ENCODE peak calls at places on chromosome 18, in six cellular contexts. N is stomach, J is BE2C, F is upper lobe of right lung, E is ovary, U is SK-N-SH. T is an unnamed sample.

GRCh38 chr18:48020337-48021250 is 90.1 kb upstream of the SMAD2 start:
- DNase-seq in N (no peak), J (no peak), F (no peak), E (no peak), U (no peak), T (no peak)

GRCh38 chr18:79876497-79876896 is 75.0 kb downstream of the SLC66A2 start:
- DNase-seq in N (no peak), J (no peak), F (peak; percentile 48), E (no peak), U (peak; percentile 22), T (no peak)

GRCh38 chr18:44521673-44522032 is 159.0 kb upstream of the SETBP1 start:
- DNase-seq in N (no peak), J (no peak), F (no peak), E (no peak), U (no peak), T (no peak)

GRCh38 chr18:78410094-78410786 is 569.4 kb upstream of the SALL3 start:
- DNase-seq in N (no peak), J (no peak), F (no peak), E (no peak), U (no peak), T (peak; percentile 47)

GRCh38 chr18:29041976-29042375 is 865.0 kb upstream of the CDH2 start:
- DNase-seq in N (no peak), J (no peak), F (no peak), E (no peak), U (no peak), T (no peak)

GRCh38 chr18:44627245-44627644 is 53.4 kb upstream of the SETBP1 start:
- DNase-seq in N (no peak), J (no peak), F (no peak), E (no peak), U (no peak), T (no peak)

GRCh38 chr18:8507361-8507760 is 101.9 kb upstream of the RAB12 start:
- DNase-seq in N (no peak), J (no peak), F (no peak), E (no peak), U (peak; percentile 31), T (no peak)

GRCh38 chr18:40365526-40365925 is 1589.5 kb upstream of the PIK3C3 start:
- DNase-seq in N (no peak), J (no peak), F (no peak), E (no peak), U (no peak), T (no peak)

GRCh38 chr18:68263481-68263880 is 451.4 kb downstream of the TMX3 start:
- DNase-seq in N (no peak), J (no peak), F (no peak), E (no peak), U (no peak), T (no peak)

GRCh38 chr18:55513199-55513598 is 74.8 kb downstream of the TCF4 start:
- DNase-seq in N (no peak), J (no peak), F (no peak), E (no peak), U (no peak), T (no peak)

GRCh38 chr18:35463837-35464236 is 33.9 kb downstream of the INO80C start:
- DNase-seq in N (no peak), J (no peak), F (no peak), E (no peak), U (no peak), T (no peak)

GRCh38 chr18:22557160-22557941 is 139.6 kb upstream of the CTAGE1 start:
- DNase-seq in N (no peak), J (no peak), F (no peak), E (no peak), U (no peak), T (no peak)

GRCh38 chr18:57748770-57749603 is 54.1 kb downstream of the ATP8B1 start:
- DNase-seq in N (peak; percentile 42), J (no peak), F (no peak), E (no peak), U (no peak), T (peak; percentile 71)
- H3K4me1 ChIP-seq in N (peaks cover 89% of the 10 kb centered on the region), J (no peaks in the 10 kb centered on the region), F (peaks cover 11% of the 10 kb centered on the region), E (peaks cover 1% of the 10 kb centered on the region), U (no peaks in the 10 kb centered on the region), T (peaks cover 8% of the 10 kb centered on the region)

GRCh38 chr18:13218376-13219011 is at the start of gene LDLRAD4:
- DNase-seq in N (peak; percentile 39), J (peak; percentile 30), F (no peak), E (peak; percentile 39), U (peak; percentile 77), T (peak; percentile 53)

GRCh38 chr18:13219576-13219975 is 1.0 kb downstream of the LDLRAD4 start:
- DNase-seq in N (no peak), J (no peak), F (no peak), E (no peak), U (no peak), T (peak; percentile 59)

GRCh38 chr18:13221821-13222220 is 3.3 kb downstream of the LDLRAD4 start:
- DNase-seq in N (no peak), J (peak; percentile 77), F (no peak), E (no peak), U (peak; percentile 74), T (peak; percentile 26)

GRCh38 chr18:13219012-13219396 is 444 bp downstream of the LDLRAD4 start:
- DNase-seq in N (no peak), J (no peak), F (no peak), E (no peak), U (no peak), T (peak; percentile 11)

DNA sequence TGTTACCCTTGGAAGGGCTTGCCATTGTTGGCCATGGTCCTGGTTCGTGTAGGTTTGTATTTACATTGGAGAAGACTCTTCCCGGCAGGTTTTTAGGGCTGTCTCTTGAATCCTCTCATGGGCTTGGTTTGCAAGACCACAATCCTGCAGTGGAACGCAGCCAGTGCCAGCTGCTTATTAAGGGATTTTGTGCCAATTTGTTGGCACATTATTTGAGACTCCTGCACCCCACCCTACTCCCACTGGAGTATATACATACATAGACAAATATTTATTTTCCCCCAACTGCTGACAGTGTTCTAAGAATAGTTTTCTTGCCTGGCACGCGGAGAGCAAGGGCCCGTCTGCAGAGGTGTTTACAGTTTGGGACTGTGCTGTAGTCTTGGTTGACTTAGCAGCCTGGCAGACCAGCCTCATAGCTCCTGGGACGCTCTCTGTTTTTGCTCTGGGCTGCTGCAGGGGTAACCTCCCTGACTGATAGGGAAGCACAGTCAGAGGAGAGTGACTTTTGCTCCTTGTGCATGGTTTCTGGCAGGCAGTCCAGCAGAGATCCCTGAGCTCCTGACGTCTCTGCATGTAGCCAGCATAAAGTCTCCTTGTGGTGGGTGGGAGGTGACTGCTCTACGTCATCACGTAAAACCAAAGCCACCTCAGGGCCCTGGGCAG is 1.9 kb downstream of the LDLRAD4 start:
- DNase-seq in N (peak; percentile 45), J (no peak), F (no peak), E (no peak), U (no peak), T (peak; percentile 86)
- H3K4me1 ChIP-seq in N (peaks cover 79% of the 10 kb centered on the region), J (peaks cover 30% of the 10 kb centered on the region), F (peaks cover 53% of the 10 kb centered on the region), E (peaks cover 6% of the 10 kb centered on the region), U (peaks cover 51% of the 10 kb centered on the region), T (peaks cover 10% of the 10 kb centered on the region)

GRCh38 chr18:76488190-76488589 is 6.9 kb downstream of the ZNF516 start:
- DNase-seq in N (no peak), J (no peak), F (no peak), E (no peak), U (no peak), T (no peak)
- H3K4me1 ChIP-seq in N (peaks cover 66% of the 10 kb centered on the region), J (no peaks in the 10 kb centered on the region), F (no peaks in the 10 kb centered on the region), E (peaks cover 10% of the 10 kb centered on the region), U (peaks cover 30% of the 10 kb centered on the region), T (peaks cover 8% of the 10 kb centered on the region)

GRCh38 chr18:77110400-77110799 is 22.2 kb downstream of the MBP start:
- DNase-seq in N (no peak), J (no peak), F (no peak), E (no peak), U (no peak), T (no peak)
- H3K4me1 ChIP-seq in N (peaks cover 86% of the 10 kb centered on the region), J (no peaks in the 10 kb centered on the region), F (peaks cover 85% of the 10 kb centered on the region), E (peaks cover 32% of the 10 kb centered on the region), U (peaks cover 16% of the 10 kb centered on the region), T (peaks cover 17% of the 10 kb centered on the region)

DNA sequence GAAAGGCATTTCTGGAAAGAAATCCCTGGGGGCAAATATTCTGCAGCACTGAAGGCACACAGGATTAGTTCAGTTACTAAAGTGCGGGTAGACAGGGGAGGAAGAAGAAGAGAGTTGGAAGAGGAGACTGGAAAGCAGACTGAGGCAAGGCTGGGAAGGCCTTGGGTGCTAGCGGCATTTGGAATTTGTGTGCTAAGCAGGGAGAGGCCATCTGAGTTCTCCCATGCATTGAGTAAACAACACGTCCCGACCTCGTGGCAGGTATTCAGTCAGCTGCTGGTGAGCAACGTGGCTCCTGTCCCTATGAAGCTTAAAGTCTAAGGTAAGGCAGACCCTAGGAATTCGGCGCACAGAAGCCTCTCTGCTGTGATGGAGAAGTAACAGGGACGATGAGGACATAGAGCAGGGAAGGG is 30.7 kb downstream of the ATP8B1 start:
- DNase-seq in N (peak; percentile 79), J (no peak), F (no peak), E (no peak), U (no peak), T (peak; percentile 79)
- H3K4me1 ChIP-seq in N (peaks cover 95% of the 10 kb centered on the region), J (no peaks in the 10 kb centered on the region), F (peaks cover 42% of the 10 kb centered on the region), E (peaks cover 7% of the 10 kb centered on the region), U (peaks cover 3% of the 10 kb centered on the region), T (peaks cover 16% of the 10 kb centered on the region)

GRCh38 chr18:74255022-74255658 is 36.6 kb downstream of the CYB5A start:
- DNase-seq in N (peak; percentile 59), J (peak; percentile 31), F (no peak), E (no peak), U (no peak), T (no peak)

GRCh38 chr18:74250131-74250530 is 41.6 kb downstream of the CYB5A start:
- DNase-seq in N (no peak), J (no peak), F (no peak), E (no peak), U (no peak), T (no peak)

GRCh38 chr18:74251297-74252031 is 40.3 kb downstream of the CYB5A start:
- DNase-seq in N (no peak), J (no peak), F (no peak), E (peak; percentile 70), U (no peak), T (peak; percentile 88)

GRCh38 chr18:74249181-74249968 is 42.4 kb downstream of the CYB5A start:
- DNase-seq in N (no peak), J (no peak), F (no peak), E (peak; percentile 68), U (no peak), T (no peak)

DNA sequence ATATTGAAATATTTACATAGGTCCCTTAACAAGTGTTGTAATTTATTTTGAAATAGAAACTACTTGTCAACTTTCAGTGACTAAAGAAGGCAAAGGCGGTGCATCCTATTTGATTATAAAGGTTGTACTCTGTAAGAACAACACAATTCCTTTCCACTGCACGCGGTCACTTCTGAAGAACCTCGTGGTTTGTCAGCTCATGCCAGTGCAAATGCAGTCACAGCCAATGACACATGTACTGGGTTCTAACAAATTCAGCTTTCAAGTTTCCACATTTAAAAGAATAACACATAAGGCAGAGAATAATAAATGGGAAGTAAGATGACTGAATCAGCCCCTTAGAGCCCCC is 39.8 kb downstream of the CYB5A start:
- DNase-seq in N (no peak), J (no peak), F (no peak), E (peak; percentile 48), U (no peak), T (peak; percentile 54)
- H3K4me1 ChIP-seq in N (peaks cover 51% of the 10 kb centered on the region), J (peaks cover 8% of the 10 kb centered on the region), F (peaks cover 55% of the 10 kb centered on the region), E (peaks cover 28% of the 10 kb centered on the region), U (peaks cover 18% of the 10 kb centered on the region), T (peaks cover 2% of the 10 kb centered on the region)

T was measured in small intestine.